ENCODE peak calls at places on chromosomes 4 and X, in ten cellular contexts. J is upper lobe of right lung; H is activated effector memory CD4-positive, alpha-beta T cell treated with Interleukin-2 at 50 U/mL for 16 hours; C is HEK293T; N is neural crest cell; S is hippocampal formation; W is right lobe of liver; L is Calu3; I is NCI-H2171 treated with DMSO at 0.1 percent for 48 hours; U is natural killer cell treated with Interleukin-12 subunit alpha and Interleukin-12 subunit beta and Interleukin-15 and Interleukin-18, amount 100 ng/mL, for 72 hours. R is an unnamed sample.

GRCh38 chr4:71009796-71010588 is 16.5 kb downstream of the DCK start:
- DNase-seq in J (no peak), N (no peak), C (peak; percentile 34), U (no peak), I (peak; percentile 14), W (no peak), L (no peak), H (no peak), S (peak; percentile 6), R (no peak)

GRCh38 chr4:41256740-41257256 is at the start of gene UCHL1:
- DNase-seq in S (peak; percentile 57), W (peak; percentile 21), J (no peak), C (peak; percentile 79), L (no peak), H (no peak), N (peak; percentile 89), U (no peak), I (peak; percentile 85), R (no peak)

GRCh38 chrX:66015152-66015827 is 24.6 kb downstream of the VSIG4 start:
- DNase-seq in N (no peak), S (peak; percentile 8), U (peak; percentile 66), W (peak; percentile 32), H (no peak), C (no peak), I (no peak), J (no peak), L (no peak), R (no peak)

GRCh38 chr4:169079942-169080827 is 70.1 kb upstream of the CBR4 start:
- DNase-seq in I (peak; percentile 44), J (peak; percentile 66), H (no peak), W (peak; percentile 42), C (no peak), L (peak; percentile 76), S (no peak), N (no peak), U (peak; percentile 64), R (no peak)

GRCh38 chr4:149409186-149410056 is 406.2 kb downstream of the IQCM start:
- DNase-seq in W (peak; percentile 60), I (no peak), H (no peak), J (no peak), U (no peak), S (peak; percentile 13), C (no peak), L (peak; percentile 23), N (no peak), R (no peak)

GRCh38 chrX:23952401-23952800 is 44.6 kb downstream of the CXorf58 start:
- DNase-seq in C (no peak), H (no peak), U (no peak), J (no peak), S (no peak), W (no peak), L (no peak), N (no peak), I (no peak), R (no peak)

GRCh38 chr4:150874386-150875226 is 140.5 kb downstream of the LRBA start:
- DNase-seq in I (no peak), H (no peak), W (peak; percentile 22), C (no peak), N (no peak), L (no peak), U (no peak), J (no peak), S (no peak), R (no peak)

GRCh38 chrX:40778861-40779575 is 43.7 kb upstream of the MED14 start:
- DNase-seq in J (no peak), S (no peak), C (no peak), L (no peak), I (no peak), W (no peak), H (no peak), N (no peak), U (no peak), R (no peak)

GRCh38 chrX:144730486-144730885 is 516.8 kb upstream of the SPANXN1 start:
- DNase-seq in U (no peak), H (no peak), N (no peak), I (no peak), J (no peak), W (no peak), S (no peak), L (no peak), C (no peak), R (no peak)

GRCh38 chr4:83852085-83852451 is 316.2 kb downstream of the GPAT3 start:
- DNase-seq in L (no peak), J (no peak), C (no peak), W (no peak), S (no peak), I (no peak), U (no peak), N (no peak), H (no peak), R (no peak)

GRCh38 chrX:29992083-29992482 is 223.3 kb upstream of the MAGEB2 start:
- DNase-seq in L (no peak), I (no peak), C (no peak), N (no peak), S (no peak), W (no peak), U (no peak), J (no peak), H (no peak), R (no peak)

GRCh38 chrX:13418126-13419091 is 98.6 kb upstream of the ATXN3L start:
- DNase-seq in N (no peak), I (no peak), W (no peak), J (no peak), S (no peak), H (no peak), U (no peak), L (no peak), C (no peak), R (no peak)

GRCh38 chr4:43374352-43374751 is 481.8 kb downstream of the GRXCR1 start:
- DNase-seq in H (no peak), J (no peak), S (no peak), C (no peak), L (no peak), I (peak; percentile 19), W (no peak), N (no peak), U (no peak), R (no peak)

GRCh38 chr4:85722806-85723205 is 247.9 kb downstream of the ARHGAP24 start:
- DNase-seq in W (no peak), J (no peak), I (no peak), U (no peak), N (no peak), S (no peak), L (no peak), C (no peak), H (no peak), R (no peak)